ENCODE peak calls at places on chromosomes 11 and 22, in four cellular contexts. S, Y, P and D are unnamed samples.
A peak's percentile ranks its signal among the peaks of the same experiment; 100 is the strongest.

GRCh38 chr11:70567680-70568503 is 169.6 kb downstream of the CTTN start:
- DNase-seq in S (peak; percentile 68), Y (no peak), P (no peak), D (peak; percentile 52)

GRCh38 chr11:102148059-102148458 is 37.8 kb downstream of the YAP1 start:
- DNase-seq in S (no peak), Y (no peak), P (no peak), D (no peak)

GRCh38 chr22:49078076-49078710 is 749.5 kb downstream of the BRD1 start:
- DNase-seq in S (no peak), Y (no peak), P (no peak), D (no peak)

GRCh38 chr11:134355656-134356055 is 23.9 kb downstream of the GLB1L2 start:
- DNase-seq in S (no peak), Y (no peak), P (no peak), D (no peak)

GRCh38 chr11:125102544-125102943 is 8.9 kb downstream of the TMEM218 start:
- DNase-seq in S (no peak), Y (no peak), P (no peak), D (no peak)

GRCh38 chr11:46210133-46210636 is 67.3 kb upstream of the CREB3L1 start:
- DNase-seq in S (no peak), Y (no peak), P (no peak), D (no peak)

GRCh38 chr11:36672815-36673450 is 74.9 kb upstream of the RAG2 start:
- DNase-seq in S (peak; percentile 49), Y (peak; percentile 33), P (peak; percentile 38), D (peak; percentile 15)

GRCh38 chr11:116986521-116987105 is 111.6 kb downstream of the SIK3 start:
- DNase-seq in S (no peak), Y (no peak), P (no peak), D (no peak)

GRCh38 chr11:130124096-130124495 is 35.5 kb upstream of the ST14 start:
- DNase-seq in S (no peak), Y (no peak), P (peak; percentile 61), D (no peak)

GRCh38 chr11:47980907-47981621 is 705 bp downstream of the PTPRJ start:
- DNase-seq in S (peak; percentile 74), Y (peak; percentile 93), P (no peak), D (no peak)

GRCh38 chr22:30634477-30635233 is 926 bp upstream of the SLC35E4 start:
- DNase-seq in S (peak; percentile 94), Y (peak; percentile 90), P (peak; percentile 73), D (peak; percentile 61)

GRCh38 chr11:79626135-79626748 is 185.4 kb upstream of the TENM4 start:
- DNase-seq in S (no peak), Y (no peak), P (no peak), D (no peak)

GRCh38 chr11:48087974-48088681 is 107.8 kb downstream of the PTPRJ start:
- DNase-seq in S (no peak), Y (no peak), P (no peak), D (no peak)

GRCh38 chr11:16791494-16791961 is 53.1 kb downstream of the C11orf58 start:
- DNase-seq in S (peak; percentile 22), Y (no peak), P (peak; percentile 62), D (no peak)

GRCh38 chr11:86138958-86139357 is 70.1 kb upstream of the PICALM start:
- DNase-seq in S (no peak), Y (no peak), P (no peak), D (no peak)

GRCh38 chr11:45927684-45928413 is 5.4 kb downstream of the LARGE2 start:
- DNase-seq in S (no peak), Y (no peak), P (no peak), D (no peak)

GRCh38 chr11:89436071-89436470 is 55.1 kb downstream of the NOX4 start:
- DNase-seq in S (peak; percentile 43), Y (no peak), P (no peak), D (no peak)

GRCh38 chr11:67277231-67277961 is 11.1 kb downstream of the GRK2 start:
- DNase-seq in S (peak; percentile 84), Y (no peak), P (no peak), D (no peak)

GRCh38 chr11:70745936-70746335 is 347.6 kb downstream of the CTTN start:
- DNase-seq in S (no peak), Y (no peak), P (no peak), D (no peak)

GRCh38 chr11:115141221-115141620 is 363.0 kb downstream of the CADM1 start:
- DNase-seq in S (no peak), Y (no peak), P (no peak), D (no peak)

GRCh38 chr11:123301696-123302400 is 106.8 kb upstream of the CLMP start:
- DNase-seq in S (peak; percentile 89), Y (peak; percentile 94), P (peak; percentile 18), D (peak; percentile 57)

GRCh38 chr11:36316049-36316448 is 20.0 kb downstream of the PRR5L start:
- DNase-seq in S (no peak), Y (no peak), P (no peak), D (no peak)

GRCh38 chr11:109864161-109864661 is 229.0 kb upstream of the ZC3H12C start:
- DNase-seq in S (peak; percentile 96), Y (no peak), P (peak; percentile 75), D (peak; percentile 9)

GRCh38 chr11:44305643-44306468 is 4.1 kb downstream of the ALX4 start:
- DNase-seq in S (no peak), Y (peak; percentile 62), P (no peak), D (peak; percentile 20)

GRCh38 chr11:44561275-44561781 is 4.1 kb upstream of the CD82 start:
- DNase-seq in S (no peak), Y (no peak), P (no peak), D (no peak)

GRCh38 chr11:11672764-11673163 is 51.0 kb upstream of the GALNT18 start:
- DNase-seq in S (peak; percentile 30), Y (no peak), P (no peak), D (no peak)

DNA sequence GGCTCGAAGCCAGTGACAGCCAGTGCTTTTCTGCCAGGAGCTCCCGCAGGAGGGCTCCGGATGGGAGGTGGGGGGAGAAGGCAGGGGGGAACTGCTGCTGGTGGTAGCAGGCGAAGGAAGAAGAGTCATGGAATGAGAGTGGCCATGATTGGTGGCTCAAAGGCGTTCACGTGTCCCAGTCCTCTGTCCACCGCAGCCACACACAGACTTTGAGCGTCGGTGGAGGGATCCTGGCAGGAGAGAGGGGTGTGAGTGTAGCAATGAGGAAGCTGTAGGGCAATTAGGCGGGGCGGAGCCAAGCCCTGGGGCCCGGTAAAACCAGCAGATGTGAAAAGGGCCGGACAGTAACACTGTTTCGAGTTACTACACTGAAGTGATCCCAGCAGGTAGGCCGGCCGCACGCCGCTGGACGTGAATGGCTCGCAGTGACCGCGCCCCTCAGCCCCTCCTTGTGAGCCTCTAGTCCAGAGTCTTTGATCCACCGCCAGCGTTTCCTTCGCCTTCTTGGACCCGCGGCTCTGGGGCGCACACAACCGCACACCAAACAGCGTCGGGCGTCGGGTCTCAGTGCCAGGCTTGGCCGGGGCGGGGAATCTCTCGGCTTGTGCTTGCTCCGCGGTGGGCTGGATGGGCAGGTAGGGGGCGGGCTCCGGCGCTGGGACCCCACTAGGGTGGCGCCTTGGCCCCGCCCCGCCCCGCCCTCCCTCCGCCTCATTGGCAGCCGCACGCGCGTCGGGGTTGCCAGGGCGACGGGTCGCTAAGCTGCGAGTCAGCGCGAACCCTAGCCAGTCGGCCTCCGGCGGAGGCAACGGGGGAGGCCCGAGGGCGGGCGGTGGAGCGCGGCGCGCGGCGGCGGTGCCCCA is at the start of gene LRRC10B:
- DNase-seq in S (peak; percentile 89), Y (peak; percentile 93), P (peak; percentile 52), D (peak; percentile 76)
- H3K9ac ChIP-seq in S (peak within 1 kb of the TSS; percentile 37), Y (no peak within 1 kb of the TSS), P (peak within 1 kb of the TSS; percentile 17), D (peak within 1 kb of the TSS; percentile 86)

DNA sequence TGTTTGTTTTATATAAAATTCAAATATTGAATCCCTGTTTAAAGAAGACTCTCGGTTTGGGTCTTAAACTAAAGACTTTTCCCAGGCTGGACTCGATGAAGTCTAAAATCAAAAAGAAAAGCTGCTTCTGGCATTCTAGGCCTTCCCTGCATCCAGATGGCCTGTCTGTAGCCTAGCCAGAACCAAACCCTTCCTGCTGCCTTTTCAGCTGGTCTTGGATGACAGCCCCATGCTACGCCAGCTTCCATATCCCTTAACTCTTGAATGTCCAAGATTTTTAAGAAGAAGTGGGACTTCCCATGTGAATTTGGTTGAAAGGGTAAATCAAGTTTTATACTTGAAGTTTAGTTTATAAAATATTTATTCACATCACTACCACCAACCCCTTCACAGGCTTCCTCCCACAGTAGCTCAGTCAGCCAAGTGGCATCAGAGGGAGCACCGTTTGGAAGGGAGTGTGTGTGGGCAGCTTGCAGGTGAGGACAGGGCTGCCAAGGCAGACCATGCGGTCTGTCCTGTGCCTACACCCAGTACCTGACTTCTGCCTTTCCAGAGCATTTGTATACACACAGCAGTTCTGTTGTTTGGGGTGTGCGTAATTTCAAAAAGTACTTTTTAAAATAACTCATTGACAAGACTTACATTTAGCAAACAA is 18.2 kb upstream of the PSMA1 start:
- DNase-seq in S (no peak), Y (no peak), P (no peak), D (no peak)
- H3K9ac ChIP-seq in S (no peak overlapping the region), Y (no peak overlapping the region), P (no peak overlapping the region), D (no peak overlapping the region)

GRCh38 chr11:65559951-65560537 is 1.9 kb upstream of the LTBP3 start:
- DNase-seq in S (peak; percentile 82), Y (no peak), P (peak; percentile 89), D (no peak)
- H3K9ac ChIP-seq in S (peak overlapping the region; percentile 35), Y (peak overlapping the region; percentile 87), P (peak overlapping the region; percentile 83), D (peak overlapping the region; percentile 68)

DNA sequence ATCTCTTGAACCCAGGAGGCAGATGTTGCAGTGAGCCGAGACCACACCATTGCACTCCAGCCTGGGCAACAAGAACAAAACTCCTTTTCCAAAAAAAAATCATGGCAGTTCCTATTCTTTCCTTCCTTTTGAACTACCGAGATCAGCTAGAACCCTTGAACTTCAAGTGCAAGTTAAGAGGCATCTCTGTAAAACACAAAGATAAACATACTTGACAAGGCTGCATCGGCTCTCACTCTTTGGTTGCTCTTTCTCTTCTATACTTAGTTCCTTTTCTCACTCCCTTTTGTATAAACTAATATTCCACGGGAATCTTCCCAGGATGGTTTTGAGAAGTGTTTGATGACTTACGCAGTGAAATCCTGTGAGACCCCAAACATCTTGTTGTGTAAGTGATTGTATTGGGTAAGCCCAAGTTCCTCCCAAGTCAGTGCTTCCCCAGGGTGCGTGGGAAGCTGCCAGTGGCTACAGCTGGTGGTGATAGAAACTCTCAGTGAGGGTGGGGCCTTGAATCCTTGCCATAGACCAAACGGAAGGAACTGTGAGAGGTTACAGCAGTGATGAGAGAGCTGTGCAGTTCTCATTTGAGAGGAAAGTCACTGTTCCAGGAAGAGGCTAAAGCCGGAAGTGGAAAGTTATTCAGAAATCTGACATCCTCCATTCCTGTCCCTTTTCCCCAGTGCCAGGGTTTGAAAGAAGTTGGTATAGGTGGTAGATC is 24.1 kb upstream of the CDC42EP2 start:
- DNase-seq in S (no peak), Y (no peak), P (no peak), D (no peak)
- H3K9ac ChIP-seq in S (no peak overlapping the region), Y (no peak overlapping the region), P (no peak overlapping the region), D (no peak overlapping the region)

GRCh38 chr11:3920148-3920852 is 64.8 kb downstream of the STIM1 start:
- DNase-seq in S (no peak), Y (no peak), P (peak; percentile 44), D (no peak)
- H3K9ac ChIP-seq in S (no peak overlapping the region), Y (no peak overlapping the region), P (no peak overlapping the region), D (no peak overlapping the region)

GRCh38 chr22:40419718-40420117 is 49.3 kb downstream of the SGSM3 start:
- DNase-seq in S (no peak), Y (no peak), P (no peak), D (no peak)

GRCh38 chr22:40420341-40421081 is 50.1 kb downstream of the SGSM3 start:
- DNase-seq in S (no peak), Y (no peak), P (no peak), D (no peak)

GRCh38 chr22:40417041-40417440 is 46.6 kb downstream of the SGSM3 start:
- DNase-seq in S (no peak), Y (no peak), P (no peak), D (no peak)

GRCh38 chr22:40417881-40418280 is 47.5 kb downstream of the SGSM3 start:
- DNase-seq in S (no peak), Y (no peak), P (no peak), D (no peak)

GRCh38 chr22:40418366-40419201 is 48.2 kb downstream of the SGSM3 start:
- DNase-seq in S (no peak), Y (no peak), P (no peak), D (no peak)
- H3K9ac ChIP-seq in S (no peak overlapping the region), Y (no peak overlapping the region), P (no peak overlapping the region), D (no peak overlapping the region)